ENCODE peak calls at places on chromosomes 4 and X, in six cellular contexts. One of them, this sample, is unnamed.

GRCh38 chr4:19224820-19225219 is 1026.9 kb upstream of the SLIT2 start:
- DNase-seq in right lobe of liver: no peak
- DNase-seq in cardiac fibroblast: peak; percentile 60
- DNase-seq in fibroblast of pulmonary artery: peak; percentile 61
- DNase-seq in adrenal gland: no peak
- DNase-seq in testis: no peak
- DNase-seq in this sample: no peak

GRCh38 chr4:54172156-54172555 is 56.9 kb upstream of the PDGFRA start:
- DNase-seq in adrenal gland: no peak
- DNase-seq in testis: no peak
- DNase-seq in fibroblast of pulmonary artery: no peak
- DNase-seq in cardiac fibroblast: no peak
- DNase-seq in right lobe of liver: no peak
- DNase-seq in this sample: no peak

GRCh38 chr4:82284475-82284857 is 89.3 kb downstream of the HNRNPD start:
- DNase-seq in right lobe of liver: no peak
- DNase-seq in cardiac fibroblast: peak; percentile 8
- DNase-seq in adrenal gland: no peak
- DNase-seq in fibroblast of pulmonary artery: no peak
- DNase-seq in testis: no peak
- DNase-seq in this sample: no peak

GRCh38 chrX:75273483-75273882 is 402 bp upstream of the UPRT start:
- DNase-seq in right lobe of liver: no peak
- DNase-seq in adrenal gland: no peak
- DNase-seq in cardiac fibroblast: peak; percentile 24
- DNase-seq in fibroblast of pulmonary artery: peak; percentile 20
- DNase-seq in testis: peak; percentile 15
- DNase-seq in this sample: no peak

GRCh38 chrX:21708116-21708515 is 49.8 kb downstream of the SMPX start:
- DNase-seq in adrenal gland: no peak
- DNase-seq in fibroblast of pulmonary artery: peak; percentile 16
- DNase-seq in right lobe of liver: no peak
- DNase-seq in cardiac fibroblast: peak; percentile 1
- DNase-seq in testis: no peak
- DNase-seq in this sample: no peak

GRCh38 chr4:177047070-177047850 is 254.5 kb upstream of the VEGFC start:
- DNase-seq in adrenal gland: peak; percentile 77
- DNase-seq in testis: peak; percentile 57
- DNase-seq in right lobe of liver: peak; percentile 56
- DNase-seq in cardiac fibroblast: peak; percentile 85
- DNase-seq in fibroblast of pulmonary artery: peak; percentile 88
- DNase-seq in this sample: peak; percentile 25

GRCh38 chr4:74516321-74516720 is 71.4 kb downstream of the AREG start:
- DNase-seq in right lobe of liver: no peak
- DNase-seq in adrenal gland: no peak
- DNase-seq in testis: no peak
- DNase-seq in cardiac fibroblast: peak; percentile 71
- DNase-seq in fibroblast of pulmonary artery: peak; percentile 81
- DNase-seq in this sample: no peak

GRCh38 chr4:52372747-52373146 is 286.4 kb downstream of the USP46 start:
- DNase-seq in right lobe of liver: no peak
- DNase-seq in fibroblast of pulmonary artery: no peak
- DNase-seq in testis: no peak
- DNase-seq in adrenal gland: no peak
- DNase-seq in cardiac fibroblast: no peak
- DNase-seq in this sample: no peak

GRCh38 chrX:150460781-150461180 is 97.7 kb downstream of the MAMLD1 start:
- DNase-seq in testis: no peak
- DNase-seq in adrenal gland: no peak
- DNase-seq in right lobe of liver: no peak
- DNase-seq in fibroblast of pulmonary artery: no peak
- DNase-seq in cardiac fibroblast: no peak
- DNase-seq in this sample: no peak

GRCh38 chrX:39953879-39954278 is 143.9 kb downstream of the BCOR start:
- DNase-seq in right lobe of liver: peak; percentile 94
- DNase-seq in adrenal gland: no peak
- DNase-seq in testis: no peak
- DNase-seq in cardiac fibroblast: peak; percentile 56
- DNase-seq in fibroblast of pulmonary artery: peak; percentile 47
- DNase-seq in this sample: no peak

GRCh38 chr4:70927502-70928139 is 25.5 kb downstream of the MOB1B start:
- DNase-seq in adrenal gland: no peak
- DNase-seq in cardiac fibroblast: no peak
- DNase-seq in right lobe of liver: no peak
- DNase-seq in fibroblast of pulmonary artery: no peak
- DNase-seq in testis: no peak
- DNase-seq in this sample: no peak

GRCh38 chr4:26779224-26779623 is 81.4 kb upstream of the STIM2 start:
- DNase-seq in fibroblast of pulmonary artery: no peak
- DNase-seq in right lobe of liver: no peak
- DNase-seq in testis: no peak
- DNase-seq in adrenal gland: no peak
- DNase-seq in cardiac fibroblast: no peak
- DNase-seq in this sample: no peak

GRCh38 chr4:128525387-128525786 is 237.8 kb upstream of the PGRMC2 start:
- DNase-seq in cardiac fibroblast: peak; percentile 65
- DNase-seq in right lobe of liver: no peak
- DNase-seq in testis: no peak
- DNase-seq in adrenal gland: no peak
- DNase-seq in fibroblast of pulmonary artery: peak; percentile 65
- DNase-seq in this sample: no peak

GRCh38 chrX:133412665-133413064 is 2.6 kb downstream of the GPC4 start:
- DNase-seq in right lobe of liver: no peak
- DNase-seq in testis: no peak
- DNase-seq in fibroblast of pulmonary artery: no peak
- DNase-seq in adrenal gland: no peak
- DNase-seq in cardiac fibroblast: no peak
- DNase-seq in this sample: no peak

GRCh38 chr4:58602701-58603359 is 1492.6 kb upstream of the IGFBP7 start:
- DNase-seq in right lobe of liver: no peak
- DNase-seq in cardiac fibroblast: no peak
- DNase-seq in adrenal gland: no peak
- DNase-seq in fibroblast of pulmonary artery: no peak
- DNase-seq in testis: no peak
- DNase-seq in this sample: no peak

GRCh38 chrX:87064522-87064921 is 453.1 kb upstream of the KLHL4 start:
- DNase-seq in adrenal gland: no peak
- DNase-seq in right lobe of liver: no peak
- DNase-seq in testis: no peak
- DNase-seq in fibroblast of pulmonary artery: no peak
- DNase-seq in cardiac fibroblast: no peak
- DNase-seq in this sample: no peak

GRCh38 chr4:1398686-1399507 is 7.3 kb downstream of the NKX1-1 start:
- DNase-seq in fibroblast of pulmonary artery: no peak
- DNase-seq in testis: no peak
- DNase-seq in right lobe of liver: peak; percentile 28
- DNase-seq in adrenal gland: no peak
- DNase-seq in cardiac fibroblast: no peak
- DNase-seq in this sample: no peak

GRCh38 chr4:143700420-143701352 is at the start of gene FREM3:
- DNase-seq in testis: no peak
- DNase-seq in adrenal gland: no peak
- DNase-seq in fibroblast of pulmonary artery: peak; percentile 3
- DNase-seq in right lobe of liver: no peak
- DNase-seq in cardiac fibroblast: no peak
- DNase-seq in this sample: no peak

GRCh38 chr4:8459867-8460453 is 19.4 kb downstream of the TRMT44 start:
- DNase-seq in fibroblast of pulmonary artery: no peak
- DNase-seq in adrenal gland: no peak
- DNase-seq in right lobe of liver: no peak
- DNase-seq in testis: no peak
- DNase-seq in cardiac fibroblast: no peak
- DNase-seq in this sample: no peak

GRCh38 chr4:148397006-148397673 is 45.1 kb downstream of the NR3C2 start:
- DNase-seq in testis: no peak
- DNase-seq in cardiac fibroblast: no peak
- DNase-seq in adrenal gland: no peak
- DNase-seq in fibroblast of pulmonary artery: no peak
- DNase-seq in right lobe of liver: no peak
- DNase-seq in this sample: no peak

GRCh38 chr4:85607624-85608023 is 132.7 kb downstream of the ARHGAP24 start:
- DNase-seq in adrenal gland: no peak
- DNase-seq in right lobe of liver: no peak
- DNase-seq in testis: no peak
- DNase-seq in fibroblast of pulmonary artery: no peak
- DNase-seq in cardiac fibroblast: no peak
- DNase-seq in this sample: no peak

GRCh38 chr4:119750771-119751170 is 122.2 kb upstream of the PDE5A start:
- DNase-seq in cardiac fibroblast: no peak
- DNase-seq in adrenal gland: no peak
- DNase-seq in testis: no peak
- DNase-seq in right lobe of liver: no peak
- DNase-seq in fibroblast of pulmonary artery: no peak
- DNase-seq in this sample: no peak

GRCh38 chr4:170134821-170135220 is 45.1 kb upstream of the AADAT start:
- DNase-seq in right lobe of liver: no peak
- DNase-seq in testis: no peak
- DNase-seq in adrenal gland: no peak
- DNase-seq in cardiac fibroblast: no peak
- DNase-seq in fibroblast of pulmonary artery: no peak
- DNase-seq in this sample: no peak

GRCh38 chrX:120514236-120514635 is 45.1 kb upstream of the LAMP2 start:
- DNase-seq in fibroblast of pulmonary artery: peak; percentile 34
- DNase-seq in adrenal gland: no peak
- DNase-seq in right lobe of liver: no peak
- DNase-seq in testis: no peak
- DNase-seq in cardiac fibroblast: peak; percentile 31
- DNase-seq in this sample: no peak

GRCh38 chrX:22634081-22634480 is 361.4 kb downstream of the CBLL2 start:
- DNase-seq in cardiac fibroblast: peak; percentile 65
- DNase-seq in right lobe of liver: no peak
- DNase-seq in testis: peak; percentile 27
- DNase-seq in adrenal gland: no peak
- DNase-seq in fibroblast of pulmonary artery: peak; percentile 41
- DNase-seq in this sample: no peak

GRCh38 chr4:145934434-145935047 is 4.1 kb downstream of the ZNF827 start:
- DNase-seq in right lobe of liver: no peak
- DNase-seq in fibroblast of pulmonary artery: no peak
- DNase-seq in adrenal gland: no peak
- DNase-seq in cardiac fibroblast: no peak
- DNase-seq in testis: no peak
- DNase-seq in this sample: no peak

GRCh38 chr4:186688150-186688943 is 35.3 kb downstream of the FAT1 start:
- DNase-seq in adrenal gland: no peak
- DNase-seq in testis: no peak
- DNase-seq in cardiac fibroblast: no peak
- DNase-seq in right lobe of liver: no peak
- DNase-seq in fibroblast of pulmonary artery: no peak
- DNase-seq in this sample: no peak

GRCh38 chr4:89939464-89939863 is 44.8 kb downstream of the MMRN1 start:
- DNase-seq in adrenal gland: no peak
- DNase-seq in right lobe of liver: no peak
- DNase-seq in fibroblast of pulmonary artery: no peak
- DNase-seq in cardiac fibroblast: no peak
- DNase-seq in testis: no peak
- DNase-seq in this sample: no peak

GRCh38 chr4:108681321-108681809 is 31.0 kb downstream of the OSTC start:
- DNase-seq in testis: no peak
- DNase-seq in right lobe of liver: no peak
- DNase-seq in fibroblast of pulmonary artery: no peak
- DNase-seq in cardiac fibroblast: no peak
- DNase-seq in adrenal gland: no peak
- DNase-seq in this sample: no peak

GRCh38 chrX:72046447-72046846 is 85.3 kb downstream of the RTL5 start:
- DNase-seq in testis: no peak
- DNase-seq in fibroblast of pulmonary artery: no peak
- DNase-seq in right lobe of liver: no peak
- DNase-seq in cardiac fibroblast: no peak
- DNase-seq in adrenal gland: no peak
- DNase-seq in this sample: no peak

GRCh38 chr4:42600578-42600977 is 56.3 kb downstream of the ATP8A1 start:
- DNase-seq in adrenal gland: no peak
- DNase-seq in cardiac fibroblast: no peak
- DNase-seq in fibroblast of pulmonary artery: no peak
- DNase-seq in testis: no peak
- DNase-seq in right lobe of liver: no peak
- DNase-seq in this sample: no peak

GRCh38 chr4:42594880-42595279 is 62.0 kb downstream of the ATP8A1 start:
- DNase-seq in testis: no peak
- DNase-seq in fibroblast of pulmonary artery: no peak
- DNase-seq in cardiac fibroblast: no peak
- DNase-seq in adrenal gland: no peak
- DNase-seq in right lobe of liver: no peak
- DNase-seq in this sample: no peak

GRCh38 chr4:42596918-42597317 is 60.0 kb downstream of the ATP8A1 start:
- DNase-seq in fibroblast of pulmonary artery: no peak
- DNase-seq in testis: no peak
- DNase-seq in cardiac fibroblast: no peak
- DNase-seq in adrenal gland: no peak
- DNase-seq in right lobe of liver: no peak
- DNase-seq in this sample: no peak
- H3K4me3 ChIP-seq in fibroblast of pulmonary artery: no peak overlapping the region
- H3K4me3 ChIP-seq in testis: no peak overlapping the region
- H3K4me3 ChIP-seq in cardiac fibroblast: no peak overlapping the region
- H3K4me3 ChIP-seq in adrenal gland: no peak overlapping the region
- H3K4me3 ChIP-seq in right lobe of liver: no peak overlapping the region
- H3K4me3 ChIP-seq in this sample: no peak overlapping the region

DNA sequence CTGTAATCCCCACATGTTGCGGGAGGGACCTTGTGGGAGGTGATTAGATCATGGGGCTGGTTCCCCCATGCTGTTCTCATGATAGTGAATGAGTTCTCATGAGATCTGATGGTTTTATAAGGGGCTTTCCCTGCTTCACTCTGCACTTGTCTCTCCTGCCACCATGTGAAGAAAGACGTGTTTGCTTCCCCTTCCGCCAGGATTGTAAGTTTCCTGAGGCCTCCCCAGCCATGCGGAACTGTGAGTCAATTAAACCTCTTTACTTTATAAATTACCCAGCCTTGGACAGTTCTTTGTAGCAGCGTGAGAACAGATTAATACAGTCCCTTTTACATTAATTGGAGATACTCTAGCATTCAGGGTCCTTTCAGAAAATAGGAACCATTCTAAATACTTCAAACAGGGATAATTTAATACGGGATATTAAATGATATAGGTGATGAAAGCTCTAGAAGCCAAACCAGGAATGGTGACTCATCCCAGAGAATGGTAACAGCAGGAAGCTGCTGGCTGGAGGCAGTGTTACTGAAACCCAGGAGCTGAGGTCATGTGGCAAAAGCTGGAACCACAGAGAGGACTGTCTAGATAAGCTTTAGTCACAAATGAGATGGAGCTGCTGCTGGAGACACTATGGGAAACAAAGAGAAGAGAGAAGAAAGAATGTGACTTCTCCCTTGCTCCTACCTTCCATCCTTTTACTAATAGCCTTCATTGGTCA is 57.3 kb downstream of the GSTCD start:
- DNase-seq in adrenal gland: peak; percentile 27
- DNase-seq in cardiac fibroblast: peak; percentile 90
- DNase-seq in fibroblast of pulmonary artery: peak; percentile 93
- DNase-seq in testis: no peak
- DNase-seq in right lobe of liver: no peak
- DNase-seq in this sample: peak; percentile 33
- TF ChIP-seq CTCF in adrenal gland: no peak
- TF ChIP-seq CTCF in cardiac fibroblast: no peak
- TF ChIP-seq CTCF in fibroblast of pulmonary artery: no peak
- TF ChIP-seq CTCF in testis: no peak
- TF ChIP-seq CTCF in right lobe of liver: no peak
- TF ChIP-seq CTCF in this sample: no peak

GRCh38 chrX:114584983-114585842 is 1.3 kb downstream of the HTR2C start:
- DNase-seq in cardiac fibroblast: no peak
- DNase-seq in adrenal gland: no peak
- DNase-seq in right lobe of liver: no peak
- DNase-seq in fibroblast of pulmonary artery: no peak
- DNase-seq in testis: no peak
- DNase-seq in this sample: no peak
- H3K4me3 ChIP-seq in cardiac fibroblast: no peak overlapping the region
- H3K4me3 ChIP-seq in adrenal gland: no peak overlapping the region
- H3K4me3 ChIP-seq in right lobe of liver: no peak overlapping the region
- H3K4me3 ChIP-seq in fibroblast of pulmonary artery: no peak overlapping the region
- H3K4me3 ChIP-seq in testis: no peak overlapping the region
- H3K4me3 ChIP-seq in this sample: no peak overlapping the region

GRCh38 chr4:100803751-100804150 is 285.9 kb upstream of the EMCN start:
- DNase-seq in adrenal gland: no peak
- DNase-seq in right lobe of liver: no peak
- DNase-seq in testis: no peak
- DNase-seq in fibroblast of pulmonary artery: no peak
- DNase-seq in cardiac fibroblast: no peak
- DNase-seq in this sample: no peak
- TF ChIP-seq CTCF in adrenal gland: no peak
- TF ChIP-seq CTCF in right lobe of liver: no peak
- TF ChIP-seq CTCF in testis: no peak
- TF ChIP-seq CTCF in fibroblast of pulmonary artery: no peak
- TF ChIP-seq CTCF in cardiac fibroblast: no peak
- TF ChIP-seq CTCF in this sample: no peak

This sample was measured in epithelial cell of proximal tubule.